ENCODE peak calls at places on chromosomes 6 and 20, in nine cellular contexts. F, K, H, A, S, P, Y, J and M are unnamed samples.

GRCh38 chr6:85452441-85452881 is 2.6 kb downstream of the NT5E start:
- DNase-seq in F (no peak), K (peak; percentile 93), H (peak; percentile 51), A (no peak), S (no peak), P (no peak), Y (no peak), J (no peak), M (no peak)

GRCh38 chr20:22403860-22404608 is 180.3 kb downstream of the FOXA2 start:
- DNase-seq in F (peak; percentile 44), K (no peak), H (peak; percentile 37), A (no peak), S (peak; percentile 60), P (no peak), Y (no peak), J (peak; percentile 63), M (peak; percentile 89)

GRCh38 chr20:24918579-24919566 is 30.2 kb upstream of the CST7 start:
- DNase-seq in F (no peak), K (no peak), H (no peak), A (no peak), S (no peak), P (no peak), Y (no peak), J (no peak), M (no peak)

GRCh38 chr6:160043784-160044183 is 74.9 kb downstream of the IGF2R start:
- DNase-seq in F (no peak), K (no peak), H (no peak), A (no peak), S (no peak), P (no peak), Y (no peak), J (no peak), M (no peak)

GRCh38 chr6:68122032-68122431 is 513.0 kb upstream of the ADGRB3 start:
- DNase-seq in F (no peak), K (no peak), H (no peak), A (no peak), S (no peak), P (no peak), Y (no peak), J (no peak), M (no peak)

GRCh38 chr20:38799248-38799647 is 6.2 kb upstream of the PPP1R16B start:
- DNase-seq in F (no peak), K (no peak), H (no peak), A (no peak), S (no peak), P (no peak), Y (no peak), J (no peak), M (no peak)

GRCh38 chr20:37362231-37362792 is 16.4 kb downstream of the SRC start:
- DNase-seq in F (no peak), K (no peak), H (no peak), A (no peak), S (no peak), P (no peak), Y (peak; percentile 27), J (no peak), M (no peak)

GRCh38 chr6:151904631-151905030 is 97.1 kb downstream of the ESR1 start:
- DNase-seq in F (no peak), K (no peak), H (no peak), A (no peak), S (no peak), P (no peak), Y (no peak), J (no peak), M (no peak)

GRCh38 chr20:2838170-2838797 is 2.2 kb downstream of the PCED1A start:
- DNase-seq in F (no peak), K (no peak), H (no peak), A (no peak), S (no peak), P (peak; percentile 21), Y (no peak), J (no peak), M (no peak)

GRCh38 chr6:166488081-166488685 is 98.3 kb downstream of the RAMACL start:
- DNase-seq in F (peak; percentile 36), K (peak; percentile 39), H (peak; percentile 72), A (peak; percentile 80), S (no peak), P (no peak), Y (no peak), J (no peak), M (no peak)

GRCh38 chr6:134093007-134093573 is 40.7 kb upstream of the SLC2A12 start:
- DNase-seq in F (no peak), K (no peak), H (no peak), A (no peak), S (no peak), P (no peak), Y (no peak), J (peak; percentile 38), M (no peak)

GRCh38 chr20:31484001-31484400 is 8.9 kb downstream of the REM1 start:
- DNase-seq in F (peak; percentile 62), K (no peak), H (no peak), A (no peak), S (no peak), P (peak; percentile 45), Y (no peak), J (no peak), M (no peak)

GRCh38 chr20:24812356-24812755 is 136.7 kb upstream of the CST7 start:
- DNase-seq in F (no peak), K (no peak), H (no peak), A (no peak), S (no peak), P (no peak), Y (no peak), J (no peak), M (no peak)

GRCh38 chr6:141199074-141199473 is 933.7 kb upstream of the GJE1 start:
- DNase-seq in F (no peak), K (peak; percentile 76), H (peak; percentile 5), A (no peak), S (no peak), P (no peak), Y (no peak), J (no peak), M (no peak)

GRCh38 chr20:33387177-33387576 is 14.1 kb downstream of the CDK5RAP1 start:
- DNase-seq in F (no peak), K (peak; percentile 28), H (peak; percentile 63), A (no peak), S (no peak), P (no peak), Y (no peak), J (no peak), M (no peak)

DNA sequence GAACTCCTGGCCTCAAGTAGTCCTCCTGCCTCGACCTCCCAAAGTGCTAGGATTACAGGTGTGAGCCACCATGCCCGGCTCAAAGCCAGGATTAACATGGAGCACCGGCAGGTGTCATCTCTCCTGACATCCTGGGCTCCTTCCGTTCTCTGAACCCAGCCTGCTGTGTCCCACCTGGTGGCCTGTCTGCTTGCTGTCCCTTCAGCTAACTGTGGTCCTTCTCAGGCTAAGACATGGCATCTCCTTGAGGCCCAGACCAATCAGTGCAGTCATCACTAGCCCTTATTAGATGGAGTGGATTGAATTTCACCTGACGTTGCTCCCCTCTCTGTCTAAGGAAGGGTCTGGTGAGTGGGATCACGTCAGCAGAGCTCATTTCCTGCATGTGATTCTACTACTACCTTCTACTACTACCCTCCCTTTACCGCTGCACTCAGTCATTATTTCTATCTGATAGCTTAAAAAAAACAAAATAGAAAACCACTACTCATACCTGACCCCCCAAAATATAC is 28.0 kb upstream of the SYNJ2 start:
- DNase-seq in F (no peak), K (no peak), H (no peak), A (no peak), S (no peak), P (no peak), Y (no peak), J (no peak), M (no peak)
- H3K4me3 ChIP-seq in F (no peak overlapping the region), K (no peak overlapping the region), H (no peak overlapping the region), A (no peak overlapping the region), S (no peak overlapping the region), P (peak overlapping the region; percentile 18), Y (no peak overlapping the region), J (peak overlapping the region; percentile 63), M (no peak overlapping the region)

GRCh38 chr6:138502546-138502945 is 3.3 kb upstream of the NHSL1 start:
- DNase-seq in F (no peak), K (no peak), H (no peak), A (no peak), S (no peak), P (no peak), Y (no peak), J (no peak), M (no peak)

GRCh38 chr6:138499303-138499991 is at the start of gene NHSL1:
- DNase-seq in F (no peak), K (peak; percentile 26), H (no peak), A (no peak), S (no peak), P (no peak), Y (no peak), J (no peak), M (no peak)

GRCh38 chr6:138500045-138500665 is 861 bp upstream of the NHSL1 start:
- DNase-seq in F (no peak), K (no peak), H (no peak), A (no peak), S (no peak), P (no peak), Y (no peak), J (no peak), M (no peak)

GRCh38 chr6:138500867-138501446 is 1.7 kb upstream of the NHSL1 start:
- DNase-seq in F (no peak), K (peak; percentile 14), H (no peak), A (no peak), S (no peak), P (no peak), Y (no peak), J (no peak), M (no peak)

GRCh38 chr6:138498575-138499302 is 555 bp downstream of the NHSL1 start:
- DNase-seq in F (no peak), K (no peak), H (no peak), A (no peak), S (no peak), P (no peak), Y (no peak), J (no peak), M (no peak)
- H3K4me1 ChIP-seq in F (no peaks in the 10 kb centered on the region), K (peaks cover 5% of the 10 kb centered on the region), H (no peaks in the 10 kb centered on the region), A (no peaks in the 10 kb centered on the region), S (no peaks in the 10 kb centered on the region), P (no peaks in the 10 kb centered on the region), Y (peaks cover 61% of the 10 kb centered on the region), J (no peaks in the 10 kb centered on the region), M (no peaks in the 10 kb centered on the region)

DNA sequence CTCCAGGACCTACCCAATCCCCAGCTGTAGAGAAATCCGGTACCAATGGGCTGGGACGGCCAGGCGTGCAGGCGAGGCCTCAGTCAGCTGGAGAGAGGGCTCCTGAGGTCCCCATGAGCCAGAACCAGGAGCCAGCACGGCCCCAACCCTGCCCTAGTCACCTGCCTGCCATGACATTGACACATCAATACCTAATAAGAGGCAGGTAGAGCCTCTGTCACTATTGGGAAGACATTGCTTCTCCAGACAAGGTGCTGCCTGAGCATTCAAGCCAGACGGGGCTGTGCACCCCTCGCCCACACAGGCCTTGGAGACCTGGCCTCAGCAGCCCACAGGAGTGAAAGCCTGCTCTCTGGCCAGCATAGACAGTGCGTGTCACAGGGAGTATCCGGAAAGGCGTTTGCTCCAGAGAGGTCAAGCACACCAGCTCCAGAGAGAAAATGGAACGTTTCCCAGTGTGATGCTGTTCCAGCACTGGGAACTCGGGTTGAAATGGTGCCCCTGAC is 3.5 kb downstream of the DLL1 start:
- DNase-seq in F (no peak), K (no peak), H (no peak), A (no peak), S (no peak), P (no peak), Y (no peak), J (no peak), M (no peak)
- H3K4me3 ChIP-seq in F (no peak overlapping the region), K (no peak overlapping the region), H (no peak overlapping the region), A (no peak overlapping the region), S (no peak overlapping the region), P (no peak overlapping the region), Y (no peak overlapping the region), J (no peak overlapping the region), M (no peak overlapping the region)

GRCh38 chr6:6697620-6698019 is 109.1 kb downstream of the LY86 start:
- DNase-seq in F (no peak), K (no peak), H (no peak), A (no peak), S (no peak), P (no peak), Y (no peak), J (no peak), M (no peak)
- H3K4me1 ChIP-seq in F (peaks cover 66% of the 10 kb centered on the region), K (peaks cover 5% of the 10 kb centered on the region), H (peaks cover 3% of the 10 kb centered on the region), A (no peaks in the 10 kb centered on the region), S (peaks cover 29% of the 10 kb centered on the region), P (peaks cover 34% of the 10 kb centered on the region), Y (peaks cover 6% of the 10 kb centered on the region), J (peaks cover 23% of the 10 kb centered on the region), M (peaks cover 10% of the 10 kb centered on the region)